ENCODE peak calls at places on chromosome 1, in eight cellular contexts. N, D, Q, W, Z, P, A and T are unnamed samples.

GRCh38 chr1:31959521-31959920 is 21.4 kb upstream of the PTP4A2 start:
- DNase-seq in Z (no peak), N (no peak), D (no peak), P (no peak), A (no peak), W (no peak), Q (no peak), T (no peak)

GRCh38 chr1:1062364-1063163 is 11.5 kb downstream of the RNF223 start:
- DNase-seq in Q (no peak), A (no peak), Z (no peak), N (no peak), W (no peak), D (no peak), P (no peak), T (no peak)

GRCh38 chr1:2946291-2946690 is 75.0 kb upstream of the ACTRT2 start:
- DNase-seq in W (no peak), P (no peak), A (no peak), Q (no peak), Z (no peak), D (no peak), N (no peak), T (no peak)

GRCh38 chr1:58745086-58745485 is 38.8 kb downstream of the JUN start:
- DNase-seq in A (no peak), D (no peak), Z (no peak), Q (no peak), W (no peak), P (no peak), N (no peak), T (no peak)

GRCh38 chr1:248886237-248886895 is 19.7 kb upstream of the PGBD2 start:
- DNase-seq in A (no peak), N (no peak), Z (no peak), D (no peak), Q (no peak), P (no peak), W (no peak), T (no peak)

GRCh38 chr1:29679828-29680558 is 443.7 kb downstream of the PTPRU start:
- DNase-seq in Q (no peak), N (no peak), P (no peak), Z (no peak), A (no peak), D (no peak), W (no peak), T (no peak)

GRCh38 chr1:221708076-221708571 is 33.8 kb downstream of the DUSP10 start:
- DNase-seq in A (no peak), D (peak; percentile 63), P (peak; percentile 10), N (no peak), W (peak; percentile 59), Q (peak; percentile 65), Z (peak; percentile 41), T (no peak)

GRCh38 chr1:112172294-112172882 is 182.9 kb upstream of the KCND3 start:
- DNase-seq in D (no peak), W (peak; percentile 61), Z (no peak), N (peak; percentile 7), A (peak; percentile 64), P (no peak), Q (no peak), T (peak; percentile 8)

GRCh38 chr1:23743287-23744052 is at the start of gene ELOA:
- DNase-seq in W (peak; percentile 85), P (peak; percentile 71), N (peak; percentile 28), D (peak; percentile 97), Z (peak; percentile 78), A (peak; percentile 75), Q (peak; percentile 75), T (peak; percentile 81)